ENCODE peak calls at places on chromosome 4, in four cellular contexts. Y is brain microvascular endothelial cell, F is lower leg skin, V is GM06990. S is an unnamed sample.

GRCh38 chr4:150584198-150584593 is 2.2 kb downstream of the MAB21L2 start:
- DNase-seq in V (no peak), F (no peak), Y (no peak), S (no peak)

GRCh38 chr4:78720994-78721677 is 55.0 kb upstream of the BMP2K start:
- DNase-seq in V (peak; percentile 41), F (no peak), Y (no peak), S (no peak)

GRCh38 chr4:101870874-101871273 is 80.3 kb downstream of the BANK1 start:
- DNase-seq in Y (no peak), F (no peak), V (no peak), S (no peak)

GRCh38 chr4:5224340-5224739 is 173.1 kb downstream of the STK32B start:
- DNase-seq in Y (peak; percentile 44), F (no peak), V (no peak), S (no peak)

GRCh38 chr4:95377511-95377910 is 171.3 kb downstream of the UNC5C start:
- DNase-seq in V (no peak), Y (no peak), F (no peak), S (no peak)

GRCh38 chr4:21795091-21795490 is 153.5 kb downstream of the KCNIP4 start:
- DNase-seq in Y (peak; percentile 55), V (no peak), F (no peak), S (no peak)

GRCh38 chr4:24007740-24008348 is 118.0 kb upstream of the PPARGC1A start:
- DNase-seq in Y (no peak), F (no peak), V (no peak), S (no peak)

GRCh38 chr4:113071811-113072210 is 22.4 kb downstream of the ANK2 start:
- DNase-seq in Y (no peak), V (no peak), F (no peak), S (no peak)

GRCh38 chr4:53005149-53005546 is 143.0 kb downstream of the RASL11B start:
- DNase-seq in Y (no peak), V (peak; percentile 16), F (no peak), S (no peak)

GRCh38 chr4:179095585-179096228 is 1653.5 kb upstream of the AGA start:
- DNase-seq in Y (peak; percentile 3), F (no peak), V (no peak), S (no peak)

GRCh38 chr4:57100979-57101629 is 9.1 kb downstream of the IGFBP7 start:
- DNase-seq in F (no peak), Y (no peak), V (no peak), S (no peak)

GRCh38 chr4:87317527-87317926 is 5.2 kb downstream of the HSD17B13 start:
- DNase-seq in V (no peak), F (no peak), Y (no peak), S (no peak)

GRCh38 chr4:121454251-121454979 is 73.6 kb upstream of the QRFPR start:
- DNase-seq in Y (no peak), F (no peak), V (no peak), S (no peak)
- TF ChIP-seq CTCF in Y (no peak), F (no peak), V (no peak), S (no peak)

DNA sequence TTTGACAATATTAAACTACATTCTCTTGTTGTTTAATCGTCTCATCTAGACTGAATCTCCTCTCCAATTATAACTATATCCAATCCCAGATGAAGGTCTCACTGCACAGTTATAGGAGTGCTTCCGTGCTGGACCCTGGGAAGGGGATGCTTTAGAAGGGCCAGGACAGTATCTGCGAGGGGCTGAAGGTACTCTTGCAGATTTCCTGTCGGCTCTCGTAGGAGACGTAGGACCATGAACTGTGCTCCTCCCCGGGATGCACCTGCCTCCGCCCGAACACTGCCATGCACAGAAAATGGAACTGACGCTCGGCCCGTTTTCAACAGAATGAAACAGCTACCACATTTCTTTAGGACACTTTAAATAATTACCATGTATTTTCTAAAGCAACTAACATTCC is 39.4 kb downstream of the FAT1 start:
- DNase-seq in V (no peak), F (no peak), Y (no peak), S (no peak)
- H3K4me3 ChIP-seq in V (no peak overlapping the region), F (no peak overlapping the region), Y (no peak overlapping the region), S (no peak overlapping the region)

DNA sequence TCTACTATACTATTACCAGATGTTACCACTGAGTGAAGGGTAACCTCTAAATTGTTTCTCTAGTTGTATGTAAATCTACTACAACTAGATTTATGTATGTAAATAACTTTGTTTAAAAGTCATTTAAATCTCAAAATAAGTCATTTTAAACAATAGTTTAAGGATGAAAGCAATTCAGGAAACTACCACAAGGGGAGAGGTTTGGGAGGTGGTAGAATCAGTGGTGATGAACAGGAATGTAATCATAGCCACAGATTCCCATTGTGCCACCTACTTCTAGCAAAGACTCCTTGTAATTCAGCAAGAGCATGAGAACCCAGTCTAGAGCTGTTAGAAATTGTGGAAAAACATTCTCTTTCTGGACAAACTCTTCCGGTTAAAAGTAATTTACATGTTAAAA is 234.6 kb downstream of the SLC7A11 start:
- DNase-seq in V (no peak), F (no peak), Y (no peak), S (no peak)
- TF ChIP-seq CTCF in V (peak; percentile 11), F (no peak), Y (peak; percentile 52), S (peak; percentile 35)

DNA sequence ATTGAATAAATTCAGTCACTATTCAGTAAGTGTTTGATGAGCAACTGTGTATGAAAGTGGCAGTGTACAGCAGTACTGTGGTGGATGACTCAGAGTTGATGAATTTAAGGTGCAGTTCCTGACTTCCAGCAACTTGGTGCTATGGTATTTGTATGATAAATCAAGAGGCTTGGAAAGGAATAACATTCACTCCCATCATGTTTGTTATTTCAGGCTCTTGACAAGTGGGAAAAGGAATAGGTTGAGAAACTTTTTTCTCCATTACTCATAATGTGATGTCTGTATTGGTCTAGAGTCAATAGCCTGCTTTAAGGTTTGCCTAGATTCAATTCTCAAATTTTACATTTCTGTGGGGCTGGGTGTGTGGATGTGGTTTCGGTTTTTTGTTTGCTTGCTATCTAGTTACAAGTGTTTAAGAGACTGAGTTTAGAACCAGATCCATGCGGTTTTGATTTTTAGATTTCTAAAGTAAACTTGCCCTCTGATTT is 35.1 kb upstream of the CYP2U1 start:
- DNase-seq in F (no peak), V (no peak), Y (peak; percentile 94), S (no peak)
- H3K4me3 ChIP-seq in F (no peak overlapping the region), V (no peak overlapping the region), Y (no peak overlapping the region), S (no peak overlapping the region)

GRCh38 chr4:173797296-173797695 is 267.3 kb upstream of the HAND2 start:
- DNase-seq in V (no peak), Y (no peak), F (no peak), S (no peak)

GRCh38 chr4:173801361-173801760 is 271.3 kb upstream of the HAND2 start:
- DNase-seq in V (no peak), F (no peak), Y (no peak), S (no peak)

GRCh38 chr4:173802714-173803022 is 272.6 kb upstream of the HAND2 start:
- DNase-seq in Y (no peak), F (no peak), V (no peak), S (no peak)

GRCh38 chr4:173805884-173806283 is 275.9 kb upstream of the HAND2 start:
- DNase-seq in Y (no peak), V (no peak), F (no peak), S (no peak)

DNA sequence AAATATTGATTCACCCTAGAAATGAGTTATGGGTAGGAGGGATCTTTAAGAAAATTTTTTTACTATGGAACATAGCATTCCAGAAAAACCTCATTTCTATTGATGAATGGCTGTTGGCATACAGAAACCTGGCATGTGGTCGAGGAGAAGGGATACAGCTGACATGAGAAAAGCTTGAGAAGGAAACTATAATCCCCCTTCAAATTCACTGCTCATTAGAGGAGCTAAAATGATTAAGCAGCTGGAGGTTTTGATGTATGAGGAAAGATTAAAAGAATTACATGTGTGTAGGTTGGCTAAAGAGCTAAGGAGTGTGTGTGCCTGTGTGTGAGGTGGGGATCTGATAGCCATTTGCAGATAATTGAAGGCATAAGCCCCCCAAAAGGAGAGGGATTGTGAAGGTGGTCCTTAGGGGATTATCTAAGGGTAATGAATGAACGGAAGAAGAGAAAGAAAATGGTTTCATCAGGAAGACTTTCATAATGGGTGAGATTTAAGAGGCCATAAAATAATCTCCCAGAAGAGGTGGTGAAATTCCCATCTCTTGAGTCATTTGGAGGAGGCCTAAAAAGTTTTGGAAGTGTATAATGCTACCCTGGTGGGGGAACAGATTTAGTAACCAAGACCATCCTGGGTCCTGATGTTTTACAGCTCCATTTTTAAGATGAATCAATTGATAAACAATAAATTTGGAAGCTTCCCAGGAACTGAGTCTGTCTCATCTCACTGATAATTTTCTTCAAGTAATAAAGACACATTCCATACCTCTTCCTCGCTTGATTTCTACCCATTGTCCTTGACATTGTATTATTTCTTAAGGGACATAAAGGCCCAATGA is 272.1 kb upstream of the HAND2 start:
- DNase-seq in F (no peak), V (no peak), Y (no peak), S (no peak)
- TF ChIP-seq CTCF in F (no peak), V (no peak), Y (no peak), S (no peak)

GRCh38 chr4:1094336-1094690 is 19.1 kb downstream of the RNF212 start:
- DNase-seq in V (no peak), F (peak; percentile 65), Y (no peak), S (no peak)
- H3K4me3 ChIP-seq in V (no peak overlapping the region), F (no peak overlapping the region), Y (no peak overlapping the region), S (no peak overlapping the region)

GRCh38 chr4:127048371-127049085 is 584.2 kb upstream of the INTU start:
- DNase-seq in F (no peak), Y (no peak), V (no peak), S (no peak)

GRCh38 chr4:127049506-127049905 is 583.3 kb upstream of the INTU start:
- DNase-seq in V (no peak), F (no peak), Y (no peak), S (no peak)

GRCh38 chr4:127047930-127048329 is 584.8 kb upstream of the INTU start:
- DNase-seq in F (no peak), Y (no peak), V (no peak), S (no peak)

GRCh38 chr4:127045872-127046271 is 586.9 kb upstream of the INTU start:
- DNase-seq in F (no peak), V (no peak), Y (no peak), S (no peak)
- TF ChIP-seq CTCF in F (no peak), V (no peak), Y (no peak), S (no peak)

DNA sequence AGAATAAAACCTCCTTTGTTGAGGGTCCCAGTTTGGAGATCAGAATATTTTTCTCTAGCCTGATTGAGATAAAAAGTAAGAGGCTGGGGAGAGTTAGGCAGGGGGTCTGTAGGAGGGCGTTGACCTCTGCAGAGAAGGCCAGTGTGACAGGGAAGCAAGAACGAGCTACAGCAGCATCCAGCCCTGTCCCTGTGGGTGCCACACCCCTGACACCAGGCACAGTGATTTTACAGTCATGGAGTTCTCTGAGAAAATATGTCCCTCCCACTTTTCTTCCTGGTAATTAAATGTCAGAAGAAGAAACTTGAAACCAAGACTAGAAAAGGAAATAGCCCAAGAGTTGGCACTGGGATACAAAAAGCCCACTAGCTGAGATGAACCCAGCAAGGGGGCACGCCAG is 25.0 kb upstream of the HELT start:
- DNase-seq in F (no peak), V (no peak), Y (no peak), S (no peak)
- H3K4me3 ChIP-seq in F (no peak overlapping the region), V (no peak overlapping the region), Y (no peak overlapping the region), S (no peak overlapping the region)

S was measured in GM12864.